ENCODE peak calls at places on chromosome 9, in ten cellular contexts. I, W, K, Z, D, B, O, T, Q and G are unnamed samples.

GRCh38 chr9:25716220-25716872 is 38.1 kb upstream of the TUSC1 start:
- DNase-seq in I (peak; percentile 53), K (no peak), Q (peak; percentile 4), W (no peak), B (no peak), T (peak; percentile 55), D (no peak), Z (peak; percentile 82), O (peak; percentile 90), G (no peak)

GRCh38 chr9:17021379-17021970 is 113.4 kb upstream of the CNTLN start:
- DNase-seq in K (no peak), Z (no peak), T (no peak), D (no peak), I (no peak), Q (no peak), W (no peak), B (no peak), O (peak; percentile 87), G (no peak)

GRCh38 chr9:128862401-128862851 is 19.3 kb downstream of the KYAT1 start:
- DNase-seq in Z (no peak), I (no peak), B (no peak), D (no peak), Q (no peak), W (no peak), T (no peak), K (no peak), O (no peak), G (no peak)

GRCh38 chr9:21801683-21802417 is 586 bp upstream of the MTAP start:
- DNase-seq in W (no peak), I (peak; percentile 81), T (peak; percentile 95), Z (peak; percentile 84), O (peak; percentile 89), K (peak; percentile 26), B (peak; percentile 49), D (peak; percentile 32), Q (peak; percentile 69), G (no peak)

GRCh38 chr9:13070612-13071595 is 208.6 kb downstream of the MPDZ start:
- DNase-seq in D (no peak), T (no peak), B (no peak), I (no peak), O (no peak), Q (no peak), Z (no peak), W (no peak), K (no peak), G (no peak)

GRCh38 chr9:135614821-135615665 is 24.3 kb downstream of the GLT6D1 start:
- DNase-seq in I (no peak), Q (no peak), B (no peak), Z (no peak), O (no peak), W (no peak), K (peak; percentile 18), D (peak; percentile 9), T (no peak), G (no peak)

GRCh38 chr9:127676636-127677035 is 30.2 kb upstream of the CFAP157 start:
- DNase-seq in D (no peak), Q (no peak), B (no peak), K (no peak), T (no peak), I (no peak), Z (no peak), O (peak; percentile 7), W (no peak), G (no peak)

GRCh38 chr9:99593621-99594020 is 228.1 kb upstream of the NR4A3 start:
- DNase-seq in I (no peak), O (no peak), Z (no peak), T (no peak), B (no peak), D (no peak), W (no peak), Q (no peak), K (no peak), G (no peak)

GRCh38 chr9:119095072-119095471 is 274.2 kb downstream of the BRINP1 start:
- DNase-seq in T (no peak), B (no peak), Q (no peak), Z (no peak), W (no peak), D (no peak), I (no peak), K (no peak), O (no peak), G (no peak)

GRCh38 chr9:347667-348292 is 133.1 kb downstream of the DOCK8 start:
- DNase-seq in I (peak; percentile 14), B (no peak), K (no peak), W (no peak), T (peak; percentile 60), Q (no peak), D (no peak), O (peak; percentile 58), Z (no peak), G (no peak)

GRCh38 chr9:133737774-133738038 is 446 bp downstream of the SARDH start:
- DNase-seq in O (no peak), K (no peak), T (peak; percentile 73), Z (no peak), W (no peak), I (no peak), D (no peak), Q (no peak), B (peak; percentile 77), G (no peak)